ENCODE peak calls at places on chromosome 22, in eight cellular contexts. R is spleen, Q is transverse colon, O is HepG2, C is H1, J is K562, M is endothelial cell of umbilical vein, F is stomach. W is an unnamed sample.

GRCh38 chr22:48724899-48725298 is 1102.8 kb downstream of the BRD1 start:
- DNase-seq in M (no peak), C (no peak), F (no peak), Q (no peak), R (peak; percentile 57), O (no peak), J (no peak), W (no peak)

GRCh38 chr22:48952256-48953102 is 875.2 kb downstream of the BRD1 start:
- DNase-seq in C (peak; percentile 29), J (no peak), Q (no peak), O (no peak), R (peak; percentile 41), M (no peak), F (peak; percentile 10), W (peak; percentile 45)

GRCh38 chr22:49929553-49929979 is 11.1 kb downstream of the CRELD2 start:
- DNase-seq in O (no peak), R (peak; percentile 97), M (no peak), J (peak; percentile 80), Q (peak; percentile 78), F (peak; percentile 81), C (peak; percentile 94), W (peak; percentile 80)

GRCh38 chr22:46219650-46220049 is 30.4 kb downstream of the CDPF1 start:
- DNase-seq in C (no peak), O (no peak), R (no peak), Q (no peak), F (no peak), J (no peak), M (no peak), W (no peak)

GRCh38 chr22:38645430-38645829 is 10.8 kb downstream of the FAM227A start:
- DNase-seq in Q (no peak), C (no peak), F (no peak), O (no peak), R (no peak), M (no peak), J (no peak), W (no peak)

GRCh38 chr22:21728270-21728669 is 7.3 kb downstream of the YPEL1 start:
- DNase-seq in M (no peak), C (no peak), J (no peak), O (no peak), Q (no peak), F (no peak), R (no peak), W (no peak)

GRCh38 chr22:20918663-20919220 is 1.5 kb downstream of the CRKL start:
- DNase-seq in Q (no peak), M (no peak), R (peak; percentile 51), F (no peak), J (peak; percentile 90), C (no peak), O (peak; percentile 20), W (no peak)

GRCh38 chr22:19799322-19800190 is 39.0 kb downstream of the TBX1 start:
- DNase-seq in O (no peak), F (no peak), J (no peak), C (no peak), R (no peak), M (no peak), Q (no peak), W (peak; percentile 75)

GRCh38 chr22:49150801-49151221 is 676.9 kb downstream of the BRD1 start:
- DNase-seq in M (no peak), C (no peak), F (peak; percentile 24), Q (no peak), J (no peak), O (no peak), R (peak; percentile 62), W (no peak)

GRCh38 chr22:27372364-27372763 is 429.2 kb downstream of the MN1 start:
- DNase-seq in F (no peak), M (no peak), R (no peak), O (no peak), C (no peak), Q (no peak), J (no peak), W (no peak)

GRCh38 chr22:24156146-24156914 is 25.0 kb upstream of the SUSD2 start:
- DNase-seq in C (peak; percentile 54), F (peak; percentile 45), J (no peak), M (peak; percentile 55), Q (peak; percentile 54), O (no peak), R (peak; percentile 94), W (no peak)

GRCh38 chr22:24154826-24155225 is 26.5 kb upstream of the SUSD2 start:
- DNase-seq in Q (no peak), C (no peak), F (no peak), O (no peak), M (no peak), J (no peak), R (no peak), W (no peak)

GRCh38 chr22:24155597-24156145 is 25.6 kb upstream of the SUSD2 start:
- DNase-seq in O (peak; percentile 32), F (peak; percentile 84), Q (peak; percentile 77), M (peak; percentile 72), J (no peak), R (peak; percentile 94), C (peak; percentile 80), W (peak; percentile 94)

GRCh38 chr22:24157783-24158170 is 23.5 kb upstream of the SUSD2 start:
- DNase-seq in Q (no peak), M (no peak), C (no peak), J (no peak), R (peak; percentile 86), F (no peak), O (no peak), W (no peak)

GRCh38 chr22:24156915-24157782 is 24.1 kb upstream of the SUSD2 start:
- DNase-seq in R (peak; percentile 98), F (peak; percentile 87), J (peak; percentile 86), Q (peak; percentile 93), C (peak; percentile 93), O (peak; percentile 89), M (peak; percentile 75), W (peak; percentile 93)
- TF ChIP-seq POLR2A in R (no peak), F (no peak), J (no peak), Q (peak; percentile 33), C (no peak), O (no peak), M (no peak), W (no peak)

DNA sequence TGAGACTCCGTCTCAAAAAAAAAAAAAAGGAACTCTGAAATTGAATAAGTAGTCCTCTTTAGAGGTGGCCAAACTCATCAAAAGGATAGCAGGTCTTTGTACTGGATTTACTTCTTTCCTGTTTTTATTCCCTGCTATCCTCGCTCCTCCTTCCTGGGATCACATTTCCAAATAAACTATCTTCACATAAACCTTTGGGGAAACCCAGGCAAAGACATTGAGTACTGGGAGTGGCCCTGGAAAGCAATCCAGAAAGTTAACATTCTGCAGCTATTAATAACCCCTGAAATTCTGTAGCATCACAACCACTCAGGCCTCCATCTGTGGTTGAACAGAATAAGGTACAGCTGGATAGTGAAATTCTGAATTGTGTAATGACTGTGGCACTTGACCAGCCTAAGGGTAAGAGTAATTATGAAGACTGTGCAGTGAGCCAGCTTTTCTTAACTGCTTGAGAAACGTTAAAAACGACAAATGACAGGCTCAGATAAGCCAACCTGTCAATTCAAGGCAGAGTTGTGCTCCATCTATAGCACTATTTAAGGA is 58.8 kb downstream of the ISX start:
- DNase-seq in O (no peak), R (no peak), J (no peak), F (no peak), C (no peak), Q (no peak), M (no peak), W (no peak)
- TF ChIP-seq POLR2AphosphoS5 in O (no peak), R (no peak), J (no peak), F (no peak), C (no peak), Q (no peak), M (no peak), W (no peak)

GRCh38 chr22:37329239-37330140 is 47.2 kb downstream of the CYTH4 start:
- DNase-seq in Q (no peak), J (no peak), R (no peak), C (no peak), F (no peak), M (no peak), O (no peak), W (no peak)

GRCh38 chr22:37328017-37328416 is 45.7 kb downstream of the CYTH4 start:
- DNase-seq in M (peak; percentile 55), J (no peak), Q (no peak), O (no peak), C (no peak), F (no peak), R (no peak), W (no peak)

GRCh38 chr22:37331034-37331428 is 48.7 kb downstream of the CYTH4 start:
- DNase-seq in F (no peak), R (no peak), J (peak; percentile 26), M (peak; percentile 45), O (no peak), Q (no peak), C (no peak), W (no peak)

GRCh38 chr22:37331811-37332536 is 49.7 kb downstream of the CYTH4 start:
- DNase-seq in Q (no peak), F (no peak), O (no peak), R (no peak), C (no peak), M (peak; percentile 52), J (peak; percentile 26), W (no peak)

GRCh38 chr22:37330200-37331033 is 48.1 kb downstream of the CYTH4 start:
- DNase-seq in Q (peak; percentile 22), R (no peak), M (peak; percentile 48), F (peak; percentile 43), C (peak; percentile 91), J (peak; percentile 72), O (peak; percentile 88), W (no peak)
- TF ChIP-seq CTCF in Q (no peak), R (no peak), M (no peak), F (no peak), C (peak; percentile 81), J (peak; percentile 45), O (peak; percentile 70), W (no peak)

GRCh38 chr22:47367107-47367690 is 604.7 kb downstream of the TBC1D22A start:
- DNase-seq in J (no peak), R (no peak), Q (no peak), C (no peak), F (peak; percentile 11), O (no peak), M (no peak), W (no peak)

GRCh38 chr22:47369431-47370015 is 607.1 kb downstream of the TBC1D22A start:
- DNase-seq in O (no peak), C (no peak), J (no peak), M (no peak), Q (no peak), F (peak; percentile 4), R (no peak), W (no peak)

GRCh38 chr22:47367993-47368945 is 605.8 kb downstream of the TBC1D22A start:
- DNase-seq in O (no peak), Q (no peak), J (no peak), C (no peak), M (no peak), R (peak; percentile 48), F (peak; percentile 20), W (no peak)

GRCh38 chr22:47370448-47371262 is 608.2 kb downstream of the TBC1D22A start:
- DNase-seq in R (peak; percentile 59), Q (no peak), M (no peak), O (no peak), C (no peak), F (peak; percentile 15), J (no peak), W (no peak)

DNA sequence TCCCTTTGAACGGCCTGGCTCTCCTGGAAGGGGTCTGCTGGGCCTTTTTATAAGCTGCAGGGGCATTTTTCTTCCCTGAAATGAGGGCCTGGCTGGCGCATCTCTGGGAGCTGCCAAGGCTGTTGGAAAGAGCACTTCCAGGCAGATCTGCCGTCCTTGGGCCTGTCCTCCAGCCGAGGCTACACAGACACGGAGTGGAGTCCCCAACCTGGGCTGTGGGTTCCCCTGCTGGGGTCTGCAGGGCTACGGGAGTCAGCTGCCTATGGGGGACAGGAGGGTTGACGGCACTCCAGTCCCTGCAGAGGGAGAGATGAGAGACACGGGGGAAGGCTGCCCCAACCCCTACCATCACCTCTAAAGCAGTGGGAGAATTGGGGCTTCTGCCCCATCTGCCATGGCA is 606.6 kb downstream of the TBC1D22A start:
- DNase-seq in F (peak; percentile 10), Q (no peak), M (no peak), C (no peak), R (no peak), O (no peak), J (no peak), W (no peak)
- TF ChIP-seq POLR2A in F (no peak), Q (no peak), M (no peak), C (no peak), R (no peak), O (no peak), J (no peak), W (no peak)